ENCODE peak calls at places on chromosomes 5 and 9, in nine cellular contexts. R is DMS79, G is GM19239, Z is fibroblast of mammary gland, K is H9, C is small intestine, O is RPMI8226, X is A549, V is mucosa of gallbladder. W is an unnamed sample.

GRCh38 chr5:26948921-26949320 is 89.5 kb downstream of the CDH9 start:
- DNase-seq in V (no peak), O (no peak), C (no peak), X (no peak), R (no peak), G (no peak), Z (no peak), K (no peak), W (no peak)

GRCh38 chr5:125868035-125868434 is 555.2 kb upstream of the GRAMD2B start:
- DNase-seq in O (no peak), R (no peak), X (no peak), G (no peak), K (no peak), C (no peak), Z (peak; percentile 16), V (no peak), W (no peak)

GRCh38 chr9:19689324-19690087 is 99.3 kb downstream of the SLC24A2 start:
- DNase-seq in G (no peak), O (no peak), Z (peak; percentile 34), X (no peak), V (no peak), C (no peak), R (no peak), K (no peak), W (no peak)

GRCh38 chr9:14532716-14533115 is 160.5 kb downstream of the ZDHHC21 start:
- DNase-seq in O (no peak), X (peak; percentile 13), G (no peak), V (no peak), C (peak; percentile 43), Z (peak; percentile 5), K (no peak), R (no peak), W (no peak)

GRCh38 chr9:21605489-21605931 is 123.4 kb upstream of the IFNE start:
- DNase-seq in R (no peak), O (no peak), V (no peak), X (peak; percentile 38), G (no peak), Z (peak; percentile 94), C (no peak), K (no peak), W (no peak)

GRCh38 chr9:125119643-125120286 is 23.6 kb downstream of the SCAI start:
- DNase-seq in C (no peak), K (no peak), Z (peak; percentile 52), O (no peak), G (no peak), R (no peak), X (no peak), V (no peak), W (no peak)

GRCh38 chr5:44257221-44257620 is 132.0 kb downstream of the FGF10 start:
- DNase-seq in O (no peak), K (no peak), G (no peak), C (no peak), Z (no peak), R (no peak), X (no peak), V (no peak), W (no peak)

GRCh38 chr5:62395210-62395950 is 8.3 kb downstream of the DIMT1 start:
- DNase-seq in R (no peak), X (no peak), C (no peak), Z (peak; percentile 47), G (no peak), K (no peak), V (no peak), O (no peak), W (no peak)

GRCh38 chr9:73079326-73079725 is 72.3 kb upstream of the ANXA1 start:
- DNase-seq in O (peak; percentile 15), G (no peak), Z (no peak), R (no peak), X (no peak), C (peak; percentile 80), V (no peak), K (no peak), W (no peak)

GRCh38 chr5:155960177-155960576 is 366.8 kb upstream of the SGCD start:
- DNase-seq in Z (no peak), O (no peak), K (no peak), X (no peak), C (no peak), G (no peak), R (no peak), V (no peak), W (no peak)

GRCh38 chr5:145237843-145238242 is 597.3 kb downstream of the PRELID2 start:
- DNase-seq in K (peak; percentile 77), Z (peak; percentile 55), C (peak; percentile 73), R (no peak), X (no peak), V (peak; percentile 18), O (peak; percentile 57), G (no peak), W (no peak)

GRCh38 chr9:135303280-135303647 is 176.3 kb upstream of the PPP1R26 start:
- DNase-seq in V (no peak), G (no peak), K (no peak), X (no peak), R (no peak), Z (no peak), O (peak; percentile 63), C (no peak), W (no peak)

GRCh38 chr9:5446451-5447236 is 3.7 kb upstream of the CD274 start:
- DNase-seq in K (no peak), R (no peak), G (no peak), V (no peak), Z (no peak), O (peak; percentile 10), C (no peak), X (no peak), W (no peak)

GRCh38 chr9:107462691-107463090 is 26.9 kb downstream of the KLF4 start:
- DNase-seq in G (no peak), R (no peak), V (no peak), X (no peak), O (no peak), K (no peak), C (no peak), Z (peak; percentile 56), W (no peak)

GRCh38 chr9:132552041-132552440 is 30.4 kb upstream of the BARHL1 start:
- DNase-seq in O (no peak), Z (no peak), X (no peak), C (no peak), R (no peak), G (no peak), V (no peak), K (no peak), W (no peak)

GRCh38 chr5:137649228-137649890 is 86.5 kb downstream of the KLHL3 start:
- DNase-seq in Z (peak; percentile 59), V (no peak), O (no peak), C (peak; percentile 61), K (no peak), R (peak; percentile 72), X (no peak), G (no peak), W (no peak)

GRCh38 chr5:10310073-10310779 is 2.5 kb upstream of the CMBL start:
- DNase-seq in O (peak; percentile 34), Z (peak; percentile 50), V (no peak), X (peak; percentile 71), G (no peak), R (no peak), K (peak; percentile 57), C (peak; percentile 86), W (no peak)

GRCh38 chr5:119059740-119060255 is 11.1 kb upstream of the DMXL1 start:
- DNase-seq in O (no peak), Z (no peak), R (no peak), V (no peak), X (no peak), G (no peak), C (no peak), K (no peak), W (no peak)

W was measured in CD4-positive, alpha-beta T cell.